ENCODE peak calls at places on chromosomes 11 and 22, in seven cellular contexts. Q is caudate nucleus; U is brain microvascular endothelial cell; K is stimulated activated CD8-positive, alpha-beta memory T cell treated with anti-CD3 and anti-CD28 coated beads, Interleukin-15, amount 100 ng/mL, for 4 hours; D is mesenchymal stem cell; Y is stimulated activated CD4-positive, alpha-beta T cell treated with anti-CD3 and anti-CD28 coated beads, Interleukin-15, amount 100 ng/mL, for 1 hour; P is substantia nigra. B is an unnamed sample.

GRCh38 chr22:37309221-37310074 is 27.1 kb downstream of the CYTH4 start:
- DNase-seq in D (peak; percentile 35), Y (no peak), P (no peak), K (no peak), U (no peak), Q (no peak), B (no peak)

GRCh38 chr11:63919267-63920125 is 2.5 kb upstream of the RCOR2 start:
- DNase-seq in K (no peak), P (no peak), Y (no peak), Q (peak; percentile 31), D (peak; percentile 49), U (no peak), B (peak; percentile 43)

GRCh38 chr11:119410501-119410900 is 12.5 kb downstream of the THY1 start:
- DNase-seq in Q (no peak), D (no peak), Y (no peak), U (no peak), K (no peak), P (no peak), B (no peak)

GRCh38 chr11:47591764-47592163 is 2.4 kb downstream of the C1QTNF4 start:
- DNase-seq in U (no peak), D (no peak), K (no peak), Y (no peak), Q (no peak), P (no peak), B (no peak)

GRCh38 chr11:17244046-17244445 is 32.5 kb upstream of the NUCB2 start:
- DNase-seq in Y (no peak), P (no peak), D (no peak), Q (no peak), K (no peak), U (no peak), B (no peak)

GRCh38 chr22:32024791-32025190 is 18.3 kb upstream of the SLC5A1 start:
- DNase-seq in U (peak; percentile 6), K (no peak), Q (no peak), Y (no peak), P (no peak), D (no peak), B (no peak)

GRCh38 chr11:8071616-8072581 is 9.1 kb upstream of the TUB start:
- DNase-seq in U (no peak), Y (no peak), Q (no peak), P (no peak), K (no peak), D (no peak), B (no peak)

GRCh38 chr11:69640260-69640994 is 529 bp upstream of the CCND1 start:
- DNase-seq in D (peak; percentile 73), P (no peak), Y (no peak), K (no peak), Q (no peak), U (no peak), B (no peak)

GRCh38 chr22:32806296-32806695 is 4.8 kb downstream of the TIMP3 start:
- DNase-seq in K (no peak), Q (no peak), Y (no peak), D (no peak), P (no peak), U (no peak), B (no peak)

GRCh38 chr22:30336752-30337460 is 10.2 kb upstream of the TBC1D10A start:
- DNase-seq in Y (no peak), Q (no peak), D (no peak), P (peak; percentile 44), K (no peak), U (no peak), B (peak; percentile 29)

GRCh38 chr11:86068138-86068861 is 584 bp downstream of the PICALM start:
- DNase-seq in P (no peak), Q (peak; percentile 52), Y (peak; percentile 27), D (peak; percentile 35), U (no peak), K (no peak), B (no peak)

B was measured in C1 segment of cervical spinal cord.